ENCODE peak calls at places on chromosome 9, in five cellular contexts. Y, G, K, C and O are unnamed samples.

GRCh38 chr9:137281345-137282116 is 4.0 kb downstream of the TOR4A start:
- DNase-seq in K (no peak), C (no peak), G (no peak), Y (no peak), O (peak)

GRCh38 chr9:132595319-132595718 is 12.9 kb downstream of the BARHL1 start:
- DNase-seq in G (no peak), C (no peak), Y (no peak), K (no peak), O (no peak)

GRCh38 chr9:110327735-110328134 is 9.9 kb downstream of the TXNDC8 start:
- DNase-seq in C (no peak), G (no peak), K (no peak), Y (no peak), O (no peak)

GRCh38 chr9:135515083-135515511 is 6.1 kb upstream of the LCN1 start:
- DNase-seq in Y (no peak), K (no peak), C (peak), G (no peak), O (no peak)

GRCh38 chr9:81819859-81820546 is 108.2 kb upstream of the SPATA31D4 start:
- DNase-seq in C (no peak), Y (no peak), G (no peak), K (no peak), O (no peak)

GRCh38 chr9:23324511-23324910 is 501.5 kb downstream of the ELAVL2 start:
- DNase-seq in K (no peak), G (no peak), Y (no peak), C (no peak), O (no peak)

GRCh38 chr9:3768698-3769458 is 243.1 kb upstream of the RFX3 start:
- DNase-seq in K (no peak), Y (no peak), C (no peak), G (no peak), O (no peak)

GRCh38 chr9:133729646-133730281 is 8.4 kb downstream of the SARDH start:
- DNase-seq in C (no peak), Y (no peak), K (no peak), G (no peak), O (no peak)

GRCh38 chr9:86983260-86984255 is 36.3 kb upstream of the GAS1 start:
- DNase-seq in C (no peak), Y (no peak), K (no peak), G (peak), O (no peak)

GRCh38 chr9:96376926-96377874 is 6.3 kb downstream of the SLC35D2 start:
- DNase-seq in K (no peak), G (no peak), Y (no peak), C (no peak), O (no peak)

GRCh38 chr9:21096172-21096900 is 18.6 kb upstream of the IFNB1 start:
- DNase-seq in G (no peak), K (no peak), Y (no peak), C (no peak), O (no peak)

GRCh38 chr9:99870126-99870525 is 36.3 kb upstream of the STX17 start:
- DNase-seq in G (no peak), C (no peak), Y (no peak), K (no peak), O (no peak)

GRCh38 chr9:99357575-99357974 is 135.5 kb downstream of the SEC61B start:
- DNase-seq in K (no peak), Y (no peak), C (no peak), G (no peak), O (no peak)

GRCh38 chr9:331197-331596 is 116.5 kb downstream of the DOCK8 start:
- DNase-seq in G (no peak), Y (no peak), K (no peak), C (no peak), O (no peak)

GRCh38 chr9:77909306-77909705 is 122.3 kb downstream of the GNAQ start:
- DNase-seq in K (no peak), C (no peak), G (no peak), Y (no peak), O (no peak)

GRCh38 chr9:18472435-18472834 is 1.5 kb upstream of the ADAMTSL1 start:
- DNase-seq in C (no peak), Y (no peak), K (no peak), G (no peak), O (no peak)

GRCh38 chr9:16459421-16460148 is 410.9 kb downstream of the BNC2 start:
- DNase-seq in K (no peak), G (no peak), C (no peak), Y (no peak), O (no peak)

GRCh38 chr9:19174127-19174921 is 47.0 kb upstream of the PLIN2 start:
- DNase-seq in G (peak), Y (no peak), K (no peak), C (peak), O (peak)

GRCh38 chr9:109417585-109418544 is 80.2 kb downstream of the PTPN3 start:
- DNase-seq in C (no peak), G (no peak), K (no peak), Y (no peak), O (no peak)

GRCh38 chr9:123069010-123069481 is 35.6 kb downstream of the GPR21 start:
- DNase-seq in G (peak), Y (no peak), K (no peak), C (no peak), O (no peak)

GRCh38 chr9:115864581-115864980 is 289.0 kb upstream of the PAPPA start:
- DNase-seq in C (no peak), K (no peak), G (no peak), Y (no peak), O (no peak)

GRCh38 chr9:76426807-76427419 is 32.1 kb upstream of the GCNT1 start:
- DNase-seq in G (no peak), Y (no peak), K (no peak), C (no peak), O (no peak)

GRCh38 chr9:90882991-90883600 is 81.5 kb downstream of the SYK start:
- DNase-seq in G (no peak), K (no peak), Y (no peak), C (no peak), O (no peak)

GRCh38 chr9:2174911-2175310 is 159.8 kb downstream of the SMARCA2 start:
- DNase-seq in C (no peak), G (no peak), K (no peak), Y (no peak), O (no peak)
- TF ChIP-seq CTCF in C (no peak), G (no peak), K (no peak), Y (no peak), O (no peak)

DNA sequence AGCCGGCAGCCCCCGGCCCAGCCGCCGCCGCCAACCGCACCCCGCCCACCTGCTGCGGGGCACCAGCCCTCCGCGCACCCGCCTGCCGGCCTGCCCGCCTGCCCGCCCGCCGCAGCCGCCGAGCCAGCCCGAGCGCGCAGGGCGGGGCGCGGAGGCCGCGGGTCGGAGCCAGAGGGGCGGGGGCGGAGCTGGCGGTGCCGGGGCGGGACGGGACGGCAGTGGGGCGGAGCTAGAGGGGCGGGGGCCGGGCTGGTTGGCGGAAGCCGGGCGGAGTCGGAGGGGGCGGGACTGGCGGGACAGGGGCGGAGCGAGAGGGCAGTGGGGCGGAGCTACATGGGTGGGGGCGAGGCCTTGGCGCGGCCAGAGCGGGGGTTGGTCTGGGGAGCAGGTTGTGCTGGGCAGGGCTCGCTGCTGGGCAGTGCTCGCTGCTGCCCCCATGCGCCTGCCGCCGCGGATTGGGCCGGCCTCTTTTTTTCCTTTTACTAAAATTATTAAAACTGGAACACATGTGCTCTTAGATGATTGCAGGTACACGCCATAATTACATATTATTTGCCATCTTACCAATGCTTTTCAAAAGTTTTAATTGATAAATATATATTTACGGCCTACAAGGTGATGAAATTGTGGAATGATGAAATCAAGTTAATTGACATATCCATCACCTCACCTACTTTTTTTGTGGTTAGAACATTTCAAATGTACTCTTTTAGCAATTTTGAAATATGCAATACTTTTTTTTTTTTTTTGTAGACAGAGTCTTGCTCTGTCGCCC is at the start of gene SH3GLB2:
- DNase-seq in C (peak), G (peak), Y (peak), K (peak), O (peak)
- TF ChIP-seq CTCF in C (peak), G (peak), Y (peak), K (peak), O (peak)

DNA sequence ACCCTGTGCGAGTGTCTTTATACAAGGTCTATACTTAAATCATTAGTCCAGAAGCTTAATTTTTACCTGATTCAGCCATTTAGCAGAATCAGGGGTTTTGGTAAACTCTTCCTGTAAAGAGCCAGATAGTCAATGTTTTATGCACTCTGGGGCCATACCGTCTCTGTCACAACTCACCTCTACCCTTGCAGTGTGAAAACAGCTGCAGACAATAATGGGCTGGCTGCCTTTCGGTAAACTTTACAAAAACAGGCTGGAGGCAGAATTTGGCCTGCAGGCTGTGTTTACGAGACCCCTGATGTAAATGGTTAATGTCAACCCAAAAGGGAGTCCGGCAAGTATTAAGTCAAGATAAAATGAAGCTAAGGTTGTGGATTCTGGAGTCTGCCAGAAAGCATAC is 32.8 kb downstream of the SMARCA2 start:
- DNase-seq in C (no peak), G (no peak), K (no peak), Y (no peak), O (no peak)
- TF ChIP-seq CTCF in C (no peak), G (no peak), K (no peak), Y (no peak), O (no peak)

GRCh38 chr9:83557317-83557716 is 19.1 kb upstream of the FRMD3 start:
- DNase-seq in Y (no peak), K (no peak), G (no peak), C (no peak), O (no peak)
- TF ChIP-seq CTCF in Y (no peak), K (no peak), G (no peak), C (no peak), O (no peak)

GRCh38 chr9:127730262-127730661 is 4.8 kb downstream of the TOR2A start:
- DNase-seq in G (no peak), Y (no peak), K (no peak), C (no peak), O (no peak)

GRCh38 chr9:127730799-127731410 is 4.2 kb downstream of the TOR2A start:
- DNase-seq in Y (no peak), G (no peak), C (no peak), K (no peak), O (no peak)

GRCh38 chr9:127728808-127729207 is 6.3 kb downstream of the TOR2A start:
- DNase-seq in K (no peak), C (no peak), G (no peak), Y (no peak), O (no peak)

GRCh38 chr9:127731938-127732337 is 3.2 kb downstream of the TOR2A start:
- DNase-seq in G (no peak), Y (no peak), C (no peak), K (no peak), O (no peak)

GRCh38 chr9:127729522-127730256 is 5.4 kb downstream of the TOR2A start:
- DNase-seq in K (no peak), C (no peak), G (no peak), Y (no peak), O (no peak)
- TF ChIP-seq CTCF in K (no peak), C (no peak), G (no peak), Y (no peak), O (no peak)

DNA sequence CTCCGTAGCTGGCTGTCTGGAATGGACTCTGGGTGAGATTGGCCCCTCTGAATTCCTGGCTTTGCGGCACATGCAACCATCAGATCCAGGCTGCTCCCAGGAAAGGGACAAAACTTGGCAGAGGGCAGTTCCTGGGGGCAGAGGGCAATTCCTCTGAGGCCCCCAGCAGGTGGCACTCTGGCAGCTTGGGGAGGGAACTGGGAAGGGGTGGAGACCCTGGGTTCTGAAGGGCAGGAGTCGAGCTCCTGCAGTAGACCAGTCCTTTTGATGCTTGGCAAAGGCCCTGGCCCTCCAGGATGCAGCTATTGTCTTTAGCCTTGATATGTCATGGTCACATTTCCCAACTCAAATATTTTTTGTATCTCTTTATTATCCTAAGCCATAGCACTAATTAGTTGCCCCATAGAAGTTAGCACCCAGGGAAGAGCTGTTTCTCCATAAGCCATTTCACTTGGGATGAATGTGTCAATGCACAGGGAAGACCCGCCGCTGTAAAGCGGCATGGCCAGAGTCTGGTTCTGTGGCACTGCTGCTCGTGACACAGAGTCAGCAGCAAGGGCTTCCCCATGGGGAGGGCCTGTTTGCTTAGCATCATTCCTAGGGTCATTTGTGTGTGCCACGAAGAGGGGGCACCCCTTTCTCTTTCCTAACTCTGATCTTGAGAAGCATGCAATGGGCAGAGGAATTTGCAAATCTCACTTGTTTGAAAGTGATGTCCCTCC is 51.2 kb upstream of the CDK20 start:
- DNase-seq in C (no peak), K (no peak), G (no peak), Y (no peak), O (no peak)
- TF ChIP-seq CTCF in C (no peak), K (no peak), G (no peak), Y (peak), O (no peak)